ENCODE peak calls at places on chromosome 4, in four cellular contexts. One of them, this sample, is unnamed.

GRCh38 chr4:80125252-80126177 is 52.5 kb upstream of the ANTXR2 start:
- DNase-seq in GM10248: peak; percentile 14
- DNase-seq in choroid plexus epithelial cell: peak; percentile 66
- DNase-seq in posterior vena cava: no peak
- DNase-seq in this sample: no peak

GRCh38 chr4:101790521-101791188 is at the start of gene BANK1:
- DNase-seq in GM10248: peak; percentile 85
- DNase-seq in choroid plexus epithelial cell: peak; percentile 49
- DNase-seq in posterior vena cava: peak; percentile 82
- DNase-seq in this sample: peak; percentile 96

GRCh38 chr4:167109859-167110258 is 124.4 kb downstream of the SPOCK3 start:
- DNase-seq in GM10248: no peak
- DNase-seq in choroid plexus epithelial cell: no peak
- DNase-seq in posterior vena cava: no peak
- DNase-seq in this sample: no peak

GRCh38 chr4:170248576-170248975 is 158.8 kb upstream of the AADAT start:
- DNase-seq in GM10248: no peak
- DNase-seq in choroid plexus epithelial cell: peak; percentile 38
- DNase-seq in posterior vena cava: no peak
- DNase-seq in this sample: no peak

GRCh38 chr4:158280856-158281255 is 70.6 kb downstream of the TMEM144 start:
- DNase-seq in GM10248: no peak
- DNase-seq in choroid plexus epithelial cell: no peak
- DNase-seq in posterior vena cava: no peak
- DNase-seq in this sample: no peak

GRCh38 chr4:177853198-177853597 is 411.0 kb upstream of the AGA start:
- DNase-seq in GM10248: no peak
- DNase-seq in choroid plexus epithelial cell: no peak
- DNase-seq in posterior vena cava: peak; percentile 54
- DNase-seq in this sample: no peak

GRCh38 chr4:109990307-109991257 is 77.9 kb downstream of the EGF start:
- DNase-seq in GM10248: peak; percentile 49
- DNase-seq in choroid plexus epithelial cell: no peak
- DNase-seq in posterior vena cava: no peak
- DNase-seq in this sample: no peak

GRCh38 chr4:53906786-53907185 is 157.6 kb downstream of the CHIC2 start:
- DNase-seq in GM10248: no peak
- DNase-seq in choroid plexus epithelial cell: peak; percentile 30
- DNase-seq in posterior vena cava: no peak
- DNase-seq in this sample: no peak

GRCh38 chr4:73855406-73855805 is 2.3 kb downstream of the PF4V1 start:
- DNase-seq in GM10248: no peak
- DNase-seq in choroid plexus epithelial cell: peak; percentile 56
- DNase-seq in posterior vena cava: no peak
- DNase-seq in this sample: no peak

GRCh38 chr4:25867781-25868180 is 5.0 kb upstream of the SEL1L3 start:
- DNase-seq in GM10248: no peak
- DNase-seq in choroid plexus epithelial cell: no peak
- DNase-seq in posterior vena cava: no peak
- DNase-seq in this sample: no peak